ENCODE peak calls at places on chromosomes 2 and 18, in eight cellular contexts. One of them, this sample, is unnamed.

GRCh38 chr2:108106746-108107145 is 120.4 kb downstream of the SLC5A7 start:
- DNase-seq in HCT116: no peak
- DNase-seq in body of pancreas: no peak
- DNase-seq in heart left ventricle: no peak
- DNase-seq in Peyer's patch: no peak
- DNase-seq in IMR-90: no peak
- DNase-seq in uterus: no peak
- DNase-seq in A549: no peak
- DNase-seq in this sample: no peak

GRCh38 chr2:119808516-119809147 is 48.9 kb downstream of the PTPN4 start:
- DNase-seq in HCT116: no peak
- DNase-seq in body of pancreas: no peak
- DNase-seq in heart left ventricle: no peak
- DNase-seq in Peyer's patch: no peak
- DNase-seq in IMR-90: no peak
- DNase-seq in uterus: no peak
- DNase-seq in A549: no peak
- DNase-seq in this sample: no peak

GRCh38 chr2:120388222-120389035 is 42.5 kb downstream of the INHBB start:
- DNase-seq in HCT116: no peak
- DNase-seq in body of pancreas: peak; percentile 1
- DNase-seq in heart left ventricle: peak; percentile 21
- DNase-seq in Peyer's patch: peak; percentile 24
- DNase-seq in IMR-90: no peak
- DNase-seq in uterus: peak; percentile 2
- DNase-seq in A549: no peak
- DNase-seq in this sample: peak; percentile 50

GRCh38 chr2:154556607-154557006 is 141.9 kb upstream of the KCNJ3 start:
- DNase-seq in HCT116: no peak
- DNase-seq in body of pancreas: no peak
- DNase-seq in heart left ventricle: no peak
- DNase-seq in Peyer's patch: no peak
- DNase-seq in IMR-90: no peak
- DNase-seq in uterus: no peak
- DNase-seq in A549: no peak
- DNase-seq in this sample: no peak

GRCh38 chr2:192007819-192008218 is 160.9 kb upstream of the CAVIN2 start:
- DNase-seq in HCT116: no peak
- DNase-seq in body of pancreas: no peak
- DNase-seq in heart left ventricle: no peak
- DNase-seq in Peyer's patch: no peak
- DNase-seq in IMR-90: peak; percentile 65
- DNase-seq in uterus: no peak
- DNase-seq in A549: no peak
- DNase-seq in this sample: no peak

GRCh38 chr2:216057688-216058193 is 23.9 kb downstream of the PECR start:
- DNase-seq in HCT116: peak; percentile 13
- DNase-seq in body of pancreas: peak; percentile 29
- DNase-seq in heart left ventricle: no peak
- DNase-seq in Peyer's patch: peak; percentile 81
- DNase-seq in IMR-90: peak; percentile 70
- DNase-seq in uterus: no peak
- DNase-seq in A549: peak; percentile 36
- DNase-seq in this sample: no peak

GRCh38 chr2:119549236-119549635 is 5.0 kb downstream of the CFAP221 start:
- DNase-seq in HCT116: no peak
- DNase-seq in body of pancreas: no peak
- DNase-seq in heart left ventricle: no peak
- DNase-seq in Peyer's patch: no peak
- DNase-seq in IMR-90: peak; percentile 8
- DNase-seq in uterus: no peak
- DNase-seq in A549: no peak
- DNase-seq in this sample: no peak

GRCh38 chr2:70985956-70986355 is 7.5 kb downstream of the ANKRD53 start:
- DNase-seq in HCT116: no peak
- DNase-seq in body of pancreas: no peak
- DNase-seq in heart left ventricle: no peak
- DNase-seq in Peyer's patch: no peak
- DNase-seq in IMR-90: no peak
- DNase-seq in uterus: peak; percentile 5
- DNase-seq in A549: no peak
- DNase-seq in this sample: peak; percentile 12

GRCh38 chr2:10380048-10380926 is 67.8 kb downstream of the ODC1 start:
- DNase-seq in HCT116: no peak
- DNase-seq in body of pancreas: no peak
- DNase-seq in heart left ventricle: no peak
- DNase-seq in Peyer's patch: peak; percentile 63
- DNase-seq in IMR-90: peak; percentile 23
- DNase-seq in uterus: no peak
- DNase-seq in A549: no peak
- DNase-seq in this sample: no peak

GRCh38 chr2:209473930-209474419 is 50.1 kb downstream of the MAP2 start:
- DNase-seq in HCT116: peak; percentile 68
- DNase-seq in body of pancreas: no peak
- DNase-seq in heart left ventricle: no peak
- DNase-seq in Peyer's patch: no peak
- DNase-seq in IMR-90: peak; percentile 88
- DNase-seq in uterus: no peak
- DNase-seq in A549: peak; percentile 10
- DNase-seq in this sample: no peak

GRCh38 chr2:227082286-227082685 is 81.7 kb downstream of the COL4A4 start:
- DNase-seq in HCT116: no peak
- DNase-seq in body of pancreas: no peak
- DNase-seq in heart left ventricle: no peak
- DNase-seq in Peyer's patch: no peak
- DNase-seq in IMR-90: no peak
- DNase-seq in uterus: no peak
- DNase-seq in A549: no peak
- DNase-seq in this sample: no peak

GRCh38 chr18:13624563-13625237 is 101.7 kb downstream of the FAM210A start:
- DNase-seq in HCT116: no peak
- DNase-seq in body of pancreas: no peak
- DNase-seq in heart left ventricle: no peak
- DNase-seq in Peyer's patch: no peak
- DNase-seq in IMR-90: no peak
- DNase-seq in uterus: no peak
- DNase-seq in A549: no peak
- DNase-seq in this sample: no peak

GRCh38 chr18:20971886-20972267 is 139.7 kb downstream of the ROCK1 start:
- DNase-seq in HCT116: peak; percentile 16
- DNase-seq in body of pancreas: no peak
- DNase-seq in heart left ventricle: no peak
- DNase-seq in Peyer's patch: no peak
- DNase-seq in IMR-90: peak; percentile 19
- DNase-seq in uterus: no peak
- DNase-seq in A549: peak; percentile 12
- DNase-seq in this sample: no peak

GRCh38 chr2:237878321-237879057 is 19.1 kb downstream of the RAMP1 start:
- DNase-seq in HCT116: no peak
- DNase-seq in body of pancreas: peak; percentile 3
- DNase-seq in heart left ventricle: no peak
- DNase-seq in Peyer's patch: peak; percentile 34
- DNase-seq in IMR-90: no peak
- DNase-seq in uterus: peak; percentile 25
- DNase-seq in A549: no peak
- DNase-seq in this sample: no peak

GRCh38 chr18:41073372-41073954 is 881.6 kb upstream of the PIK3C3 start:
- DNase-seq in HCT116: no peak
- DNase-seq in body of pancreas: no peak
- DNase-seq in heart left ventricle: no peak
- DNase-seq in Peyer's patch: no peak
- DNase-seq in IMR-90: peak; percentile 90
- DNase-seq in uterus: no peak
- DNase-seq in A549: no peak
- DNase-seq in this sample: no peak

GRCh38 chr18:57241869-57242268 is 95.0 kb downstream of the BOD1L2 start:
- DNase-seq in HCT116: no peak
- DNase-seq in body of pancreas: no peak
- DNase-seq in heart left ventricle: no peak
- DNase-seq in Peyer's patch: no peak
- DNase-seq in IMR-90: no peak
- DNase-seq in uterus: no peak
- DNase-seq in A549: no peak
- DNase-seq in this sample: no peak

GRCh38 chr18:35242426-35242825 is 1.6 kb downstream of the ZNF397 start:
- DNase-seq in HCT116: no peak
- DNase-seq in body of pancreas: no peak
- DNase-seq in heart left ventricle: no peak
- DNase-seq in Peyer's patch: no peak
- DNase-seq in IMR-90: no peak
- DNase-seq in uterus: no peak
- DNase-seq in A549: no peak
- DNase-seq in this sample: no peak

GRCh38 chr2:35204325-35204724 is 1151.3 kb upstream of the CRIM1 start:
- DNase-seq in HCT116: no peak
- DNase-seq in body of pancreas: no peak
- DNase-seq in heart left ventricle: no peak
- DNase-seq in Peyer's patch: no peak
- DNase-seq in IMR-90: no peak
- DNase-seq in uterus: no peak
- DNase-seq in A549: no peak
- DNase-seq in this sample: no peak

GRCh38 chr2:160368988-160369935 is 124.3 kb downstream of the RBMS1 start:
- DNase-seq in HCT116: no peak
- DNase-seq in body of pancreas: peak; percentile 86
- DNase-seq in heart left ventricle: no peak
- DNase-seq in Peyer's patch: no peak
- DNase-seq in IMR-90: peak; percentile 46
- DNase-seq in uterus: no peak
- DNase-seq in A549: no peak
- DNase-seq in this sample: no peak

DNA sequence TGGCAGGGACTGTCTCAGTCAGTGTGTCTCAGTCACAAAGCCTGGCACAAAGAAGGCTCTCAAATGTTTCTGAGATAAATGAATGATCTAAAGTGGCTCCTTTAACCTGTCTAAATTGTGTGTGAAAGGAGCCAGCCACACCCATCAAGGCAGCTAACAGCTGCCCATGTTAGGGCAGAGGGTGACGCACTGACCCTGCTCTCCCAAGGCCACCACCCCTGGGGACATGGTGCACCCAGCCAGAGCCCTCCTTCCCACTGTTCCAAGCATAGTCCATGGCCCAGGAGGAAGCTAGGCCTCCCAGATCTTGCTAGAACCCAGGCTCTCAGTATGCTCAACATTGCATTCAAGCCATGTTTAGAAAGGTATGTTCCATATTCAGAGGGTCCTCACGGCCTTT is 100.3 kb downstream of the KLHL29 start:
- DNase-seq in HCT116: no peak
- DNase-seq in body of pancreas: no peak
- DNase-seq in heart left ventricle: no peak
- DNase-seq in Peyer's patch: no peak
- DNase-seq in IMR-90: no peak
- DNase-seq in uterus: no peak
- DNase-seq in A549: no peak
- DNase-seq in this sample: no peak
- TF ChIP-seq POLR2A in HCT116: no peak
- TF ChIP-seq POLR2A in body of pancreas: no peak
- TF ChIP-seq POLR2A in heart left ventricle: no peak
- TF ChIP-seq POLR2A in Peyer's patch: no peak
- TF ChIP-seq POLR2A in IMR-90: no peak
- TF ChIP-seq POLR2A in uterus: no peak
- TF ChIP-seq POLR2A in A549: no peak
- TF ChIP-seq POLR2A in this sample: no peak

DNA sequence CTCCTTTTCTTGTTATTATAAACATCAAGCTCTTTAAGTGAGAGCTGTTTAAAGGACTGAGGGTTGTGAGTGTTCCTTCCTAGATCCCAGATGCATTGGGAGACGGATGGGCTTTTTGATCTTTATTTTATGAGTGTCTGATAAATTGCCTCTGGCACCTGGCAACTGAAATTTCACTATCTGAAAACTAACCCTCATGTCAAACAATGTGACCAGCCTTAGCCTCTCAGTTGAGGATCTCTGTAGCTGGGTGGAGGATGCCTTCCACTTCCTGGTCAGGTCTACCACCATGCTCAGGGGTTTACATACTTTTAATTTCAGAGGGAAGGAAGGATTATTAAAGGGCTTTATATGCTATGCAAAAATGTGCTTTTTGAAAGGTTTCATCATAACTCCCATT is 70.5 kb upstream of the NT5C1B start:
- DNase-seq in HCT116: no peak
- DNase-seq in body of pancreas: no peak
- DNase-seq in heart left ventricle: no peak
- DNase-seq in Peyer's patch: no peak
- DNase-seq in IMR-90: no peak
- DNase-seq in uterus: no peak
- DNase-seq in A549: no peak
- DNase-seq in this sample: no peak
- TF ChIP-seq POLR2A in HCT116: no peak
- TF ChIP-seq POLR2A in body of pancreas: no peak
- TF ChIP-seq POLR2A in heart left ventricle: no peak
- TF ChIP-seq POLR2A in Peyer's patch: no peak
- TF ChIP-seq POLR2A in IMR-90: no peak
- TF ChIP-seq POLR2A in uterus: no peak
- TF ChIP-seq POLR2A in A549: no peak
- TF ChIP-seq POLR2A in this sample: no peak

GRCh38 chr2:173964565-173965371 is 405 bp downstream of the SP3 start:
- DNase-seq in HCT116: no peak
- DNase-seq in body of pancreas: peak; percentile 87
- DNase-seq in heart left ventricle: peak; percentile 95
- DNase-seq in Peyer's patch: peak; percentile 92
- DNase-seq in IMR-90: peak; percentile 83
- DNase-seq in uterus: peak; percentile 84
- DNase-seq in A549: no peak
- DNase-seq in this sample: peak; percentile 95
- TF ChIP-seq POLR2A in HCT116: peak; percentile 23
- TF ChIP-seq POLR2A in body of pancreas: peak; percentile 74
- TF ChIP-seq POLR2A in heart left ventricle: no peak
- TF ChIP-seq POLR2A in Peyer's patch: peak; percentile 7
- TF ChIP-seq POLR2A in IMR-90: peak; percentile 82
- TF ChIP-seq POLR2A in uterus: peak; percentile 29
- TF ChIP-seq POLR2A in A549: peak; percentile 83
- TF ChIP-seq POLR2A in this sample: no peak

GRCh38 chr2:7627587-7627986 is 710.4 kb downstream of the RNF144A start:
- DNase-seq in HCT116: no peak
- DNase-seq in body of pancreas: no peak
- DNase-seq in heart left ventricle: no peak
- DNase-seq in Peyer's patch: no peak
- DNase-seq in IMR-90: peak; percentile 3
- DNase-seq in uterus: no peak
- DNase-seq in A549: no peak
- DNase-seq in this sample: no peak

GRCh38 chr2:7621018-7621814 is 704.0 kb downstream of the RNF144A start:
- DNase-seq in HCT116: no peak
- DNase-seq in body of pancreas: no peak
- DNase-seq in heart left ventricle: no peak
- DNase-seq in Peyer's patch: no peak
- DNase-seq in IMR-90: no peak
- DNase-seq in uterus: no peak
- DNase-seq in A549: no peak
- DNase-seq in this sample: no peak

GRCh38 chr2:7620255-7620654 is 703.0 kb downstream of the RNF144A start:
- DNase-seq in HCT116: no peak
- DNase-seq in body of pancreas: no peak
- DNase-seq in heart left ventricle: no peak
- DNase-seq in Peyer's patch: no peak
- DNase-seq in IMR-90: no peak
- DNase-seq in uterus: no peak
- DNase-seq in A549: no peak
- DNase-seq in this sample: no peak

GRCh38 chr2:7625392-7626138 is 708.4 kb downstream of the RNF144A start:
- DNase-seq in HCT116: no peak
- DNase-seq in body of pancreas: no peak
- DNase-seq in heart left ventricle: no peak
- DNase-seq in Peyer's patch: no peak
- DNase-seq in IMR-90: no peak
- DNase-seq in uterus: no peak
- DNase-seq in A549: no peak
- DNase-seq in this sample: no peak

GRCh38 chr2:7626139-7626537 is 708.9 kb downstream of the RNF144A start:
- DNase-seq in HCT116: no peak
- DNase-seq in body of pancreas: no peak
- DNase-seq in heart left ventricle: no peak
- DNase-seq in Peyer's patch: no peak
- DNase-seq in IMR-90: no peak
- DNase-seq in uterus: no peak
- DNase-seq in A549: no peak
- DNase-seq in this sample: no peak
- TF ChIP-seq POLR2A in HCT116: no peak
- TF ChIP-seq POLR2A in body of pancreas: no peak
- TF ChIP-seq POLR2A in heart left ventricle: no peak
- TF ChIP-seq POLR2A in Peyer's patch: no peak
- TF ChIP-seq POLR2A in IMR-90: no peak
- TF ChIP-seq POLR2A in uterus: no peak
- TF ChIP-seq POLR2A in A549: no peak
- TF ChIP-seq POLR2A in this sample: no peak

This sample was measured in suprapubic skin.